ENCODE peak calls at places on chromosomes 7 and 10, in eight cellular contexts. Y is GM19239; H is effector CD8-positive, alpha-beta T cell; B is cortex of kidney; M is transverse colon; P is hepatocyte; N is stimulated activated CD4-positive, alpha-beta T cell treated with anti-CD3 and anti-CD28 coated beads, Interleukin-2, amount 100 ng/mL, for 48 hours; U is adipocyte. R is an unnamed sample.

GRCh38 chr10:110357252-110357780 is 52.6 kb upstream of the SMNDC1 start:
- DNase-seq in Y (no peak), H (no peak), B (no peak), M (peak), P (peak), N (peak), U (peak), R (no peak)

GRCh38 chr7:12403287-12404181 is at the start of gene VWDE:
- DNase-seq in Y (no peak), H (no peak), B (no peak), M (peak), P (peak), N (peak), U (peak), R (no peak)

GRCh38 chr7:110399421-110399820 is 691.5 kb upstream of the LRRN3 start:
- DNase-seq in Y (no peak), H (no peak), B (no peak), M (no peak), P (no peak), N (no peak), U (no peak), R (no peak)

GRCh38 chr7:28020302-28020940 is 160.2 kb downstream of the JAZF1 start:
- DNase-seq in Y (peak), H (no peak), B (no peak), M (peak), P (peak), N (peak), U (peak), R (peak)

GRCh38 chr7:45001138-45001694 is 1.2 kb downstream of the CCM2 start:
- DNase-seq in Y (no peak), H (peak), B (no peak), M (peak), P (peak), N (no peak), U (peak), R (no peak)

GRCh38 chr7:101550641-101551531 is 78.2 kb downstream of the MYL10 start:
- DNase-seq in Y (no peak), H (no peak), B (no peak), M (peak), P (no peak), N (no peak), U (no peak), R (no peak)

GRCh38 chr7:21256310-21256877 is 171.5 kb upstream of the SP4 start:
- DNase-seq in Y (no peak), H (no peak), B (no peak), M (no peak), P (peak), N (no peak), U (peak), R (peak)

GRCh38 chr10:69629897-69630650 is at the start of gene FAM241B:
- DNase-seq in Y (peak), H (peak), B (peak), M (peak), P (peak), N (peak), U (peak), R (peak)

GRCh38 chr7:43585521-43585920 is 2.6 kb downstream of the STK17A start:
- DNase-seq in Y (no peak), H (no peak), B (no peak), M (no peak), P (peak), N (no peak), U (peak), R (no peak)

R was measured in globus pallidus.